ENCODE peak calls at places on chromosomes 11 and 22, in nine cellular contexts. H is EL; O is T-helper 22 cell; M is MCF 10A; S is activated T-helper 1 cell treated with anti-CD3 and anti-CD28 coated beads, Interleukin-12 subunit alpha, Interleukin-12 subunit beta, Interleukin-2, Interleukin-4 antibody, amounts not matched to agents 30 ng/mL and 10 ng/mL and 1 ng/mL, durations not matched to agents 14 hours and 24 hours and 36 hours; W is BJ; K is progenitor cell of endocrine pancreas; F is T1000; X is HAP-1. A is an unnamed sample.

GRCh38 chr11:63445720-63446119 is 45.2 kb downstream of the PLAAT5 start:
- DNase-seq in H (peak; percentile 20), W (no peak), O (no peak), F (no peak), K (no peak), S (no peak), M (peak; percentile 9), X (no peak), A (peak; percentile 51)

GRCh38 chr22:39493759-39494158 is 8.3 kb upstream of the MIEF1 start:
- DNase-seq in X (no peak), F (no peak), M (no peak), S (no peak), O (no peak), H (peak; percentile 83), K (no peak), W (peak; percentile 87), A (peak; percentile 80)

GRCh38 chr11:83282084-83282716 is 4.0 kb downstream of the CCDC90B start:
- DNase-seq in S (no peak), F (no peak), H (peak; percentile 35), W (no peak), X (no peak), K (no peak), M (no peak), O (no peak), A (peak; percentile 7)

GRCh38 chr11:8262552-8263108 is 1.0 kb downstream of the LMO1 start:
- DNase-seq in X (peak; percentile 62), M (peak; percentile 37), F (no peak), W (no peak), H (peak; percentile 69), K (peak; percentile 37), S (no peak), O (no peak), A (peak; percentile 69)

GRCh38 chr11:79045811-79046304 is 395.0 kb downstream of the TENM4 start:
- DNase-seq in W (no peak), H (no peak), K (no peak), M (peak; percentile 26), F (no peak), S (no peak), X (no peak), O (no peak), A (no peak)

GRCh38 chr11:124612045-124612444 is 817 bp downstream of the PANX3 start:
- DNase-seq in X (no peak), H (no peak), O (no peak), M (no peak), W (no peak), S (no peak), K (no peak), F (no peak), A (no peak)

GRCh38 chr11:7673724-7674434 is 579 bp upstream of the CYB5R2 start:
- DNase-seq in H (peak; percentile 71), X (no peak), M (no peak), O (no peak), S (no peak), K (peak; percentile 37), F (no peak), W (no peak), A (no peak)

GRCh38 chr11:73972620-73973449 is 9.8 kb downstream of the UCP2 start:
- DNase-seq in X (no peak), W (no peak), K (no peak), S (no peak), H (no peak), F (no peak), O (no peak), M (no peak), A (no peak)

GRCh38 chr11:74325649-74326645 is 14.5 kb upstream of the P4HA3 start:
- DNase-seq in O (no peak), F (no peak), K (no peak), W (peak; percentile 84), H (no peak), M (no peak), X (no peak), S (no peak), A (peak; percentile 75)

GRCh38 chr11:75269367-75269660 is 28.7 kb downstream of the TPBGL start:
- DNase-seq in H (no peak), W (no peak), F (no peak), O (no peak), S (no peak), X (no peak), K (no peak), M (no peak), A (no peak)

GRCh38 chr11:15988693-15989231 is 367.6 kb downstream of the SOX6 start:
- DNase-seq in S (no peak), W (no peak), X (no peak), K (no peak), O (no peak), H (no peak), M (peak; percentile 11), F (no peak), A (no peak)

GRCh38 chr22:50014655-50015401 is 2.3 kb upstream of the IL17REL start:
- DNase-seq in X (no peak), W (no peak), K (no peak), F (no peak), M (no peak), O (no peak), S (no peak), H (no peak), A (no peak)

GRCh38 chr22:49084203-49084602 is 743.5 kb downstream of the BRD1 start:
- DNase-seq in H (no peak), O (no peak), X (no peak), W (no peak), S (no peak), F (no peak), K (no peak), M (no peak), A (no peak)

GRCh38 chr11:69075421-69076128 is 26.8 kb downstream of the TPCN2 start:
- DNase-seq in S (no peak), H (peak; percentile 99), F (peak; percentile 88), W (peak; percentile 93), O (no peak), K (no peak), M (peak; percentile 63), X (no peak), A (peak; percentile 99)

GRCh38 chr11:44978961-44979331 is 28.3 kb upstream of the TP53I11 start:
- DNase-seq in X (no peak), K (no peak), W (no peak), S (no peak), H (no peak), O (no peak), F (no peak), M (peak; percentile 49), A (peak; percentile 72)

GRCh38 chr11:11608783-11609232 is 13.0 kb downstream of the GALNT18 start:
- DNase-seq in K (no peak), O (no peak), M (peak; percentile 47), W (peak; percentile 28), H (peak; percentile 22), X (peak; percentile 3), F (peak; percentile 6), S (no peak), A (peak; percentile 19)

GRCh38 chr22:36911887-36912661 is 1.4 kb upstream of the CSF2RB start:
- DNase-seq in X (peak; percentile 13), O (no peak), W (no peak), M (no peak), S (no peak), K (no peak), F (no peak), H (peak; percentile 65), A (no peak)

GRCh38 chr11:111694851-111695250 is 71.3 kb downstream of the PPP2R1B start:
- DNase-seq in F (no peak), K (no peak), X (no peak), S (no peak), W (no peak), M (no peak), H (no peak), O (no peak), A (peak; percentile 77)

A was measured in M059J.